ENCODE peak calls at places on chromosomes 6 and 20, in six cellular contexts. V is foreskin fibroblast, G is ovary, U is colonic mucosa, C is astrocyte, W is heart left ventricle. A is an unnamed sample.

GRCh38 chr20:17888044-17888443 is 80.5 kb downstream of the SNX5 start:
- DNase-seq in U (no peak), W (no peak), C (no peak), G (no peak), V (no peak), A (no peak)

GRCh38 chr6:170453586-170454511 is 99.3 kb downstream of the PSMB1 start:
- DNase-seq in C (no peak), W (no peak), G (no peak), U (no peak), V (no peak), A (no peak)

GRCh38 chr20:34586488-34587163 is 28.1 kb downstream of the MAP1LC3A start:
- DNase-seq in G (no peak), V (no peak), C (no peak), U (no peak), W (no peak), A (no peak)

GRCh38 chr6:134299236-134299635 is 18.7 kb downstream of the SGK1 start:
- DNase-seq in C (peak), W (no peak), G (peak), U (no peak), V (no peak), A (no peak)

GRCh38 chr6:35078226-35078850 is 62.8 kb downstream of the TCP11 start:
- DNase-seq in C (no peak), V (no peak), U (no peak), G (no peak), W (no peak), A (peak)

GRCh38 chr20:42442728-42443127 is 747.0 kb downstream of the PTPRT start:
- DNase-seq in G (no peak), V (no peak), W (no peak), U (no peak), C (no peak), A (no peak)

GRCh38 chr20:41234546-41234945 is 83.0 kb downstream of the ZHX3 start:
- DNase-seq in V (no peak), W (peak), G (no peak), U (no peak), C (no peak), A (no peak)

GRCh38 chr6:75201901-75202672 is 3.8 kb downstream of the COL12A1 start:
- DNase-seq in U (no peak), C (peak), W (peak), V (no peak), G (peak), A (peak)

GRCh38 chr6:162313922-162314660 is 413.5 kb downstream of the PRKN start:
- DNase-seq in C (peak), G (no peak), W (no peak), V (no peak), U (no peak), A (no peak)

GRCh38 chr6:85261250-85261649 is 188.6 kb upstream of the NT5E start:
- DNase-seq in G (no peak), V (peak), U (no peak), C (no peak), W (no peak), A (no peak)

GRCh38 chr6:142803027-142803426 is 141.9 kb downstream of the HIVEP2 start:
- DNase-seq in V (no peak), C (no peak), W (no peak), U (no peak), G (no peak), A (no peak)

GRCh38 chr6:87293526-87293925 is 28.9 kb upstream of the SMIM8 start:
- DNase-seq in U (no peak), V (no peak), G (no peak), W (no peak), C (no peak), A (no peak)

GRCh38 chr20:1802385-1803215 is 92.6 kb upstream of the SIRPA start:
- DNase-seq in W (peak), C (peak), U (peak), G (peak), V (peak), A (no peak)

DNA sequence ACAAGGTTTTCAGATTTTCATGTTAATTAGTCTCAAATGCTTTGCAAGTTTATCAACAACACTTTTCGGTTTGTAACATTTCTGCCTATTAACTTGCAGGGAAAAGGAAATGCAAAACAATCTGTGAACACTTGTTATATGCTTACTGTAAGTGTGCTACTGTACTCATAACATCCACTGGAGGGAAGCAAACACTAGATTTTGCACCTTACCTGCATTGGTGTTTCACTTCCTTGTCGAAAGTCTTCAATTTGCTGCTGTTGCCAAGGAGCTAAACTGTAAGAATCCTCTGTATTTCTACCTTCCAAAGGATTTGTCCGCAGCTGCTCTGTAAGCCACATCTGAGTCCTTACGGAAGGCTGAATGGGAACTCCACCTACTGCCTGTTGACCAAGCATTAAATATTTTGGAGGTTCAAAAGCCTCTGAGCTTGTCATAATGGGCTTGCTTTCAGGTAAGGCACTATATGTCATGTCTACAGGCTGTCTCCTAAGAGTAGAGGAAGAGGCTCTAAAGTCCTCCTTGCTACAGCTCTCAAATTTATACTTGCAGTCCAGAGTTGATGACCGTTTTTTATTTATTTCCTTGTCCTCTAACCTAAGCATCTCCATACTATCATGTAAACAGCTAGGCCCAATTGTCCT is 17.3 kb downstream of the PLN start:
- DNase-seq in G (no peak), W (no peak), V (no peak), C (no peak), U (no peak), A (no peak)
- TF ChIP-seq CTCF in G (no peak), W (peak), V (peak), C (peak), U (peak), A (peak)

DNA sequence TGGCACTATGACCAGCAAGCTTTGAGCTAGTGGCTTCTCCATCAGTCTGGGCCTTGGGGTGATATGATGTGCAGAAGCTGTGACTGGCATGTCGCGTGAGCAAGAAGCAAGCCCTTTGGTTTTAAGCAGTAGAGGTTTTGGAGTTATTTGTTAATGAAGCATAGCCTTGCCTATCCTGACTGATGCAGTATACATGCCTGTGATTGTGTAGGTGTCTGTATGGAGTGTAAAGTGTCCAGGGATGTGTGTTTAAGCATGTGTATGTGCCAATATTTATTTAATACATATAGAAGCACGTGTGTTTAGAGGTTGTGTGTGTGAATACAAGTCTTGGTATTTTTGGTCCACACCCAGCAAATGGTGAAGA is 61.0 kb upstream of the CCDC167 start:
- DNase-seq in C (no peak), G (no peak), W (no peak), V (no peak), U (no peak), A (no peak)
- TF ChIP-seq CTCF in C (no peak), G (no peak), W (no peak), V (no peak), U (no peak), A (no peak)

GRCh38 chr6:12147557-12148316 is 135.6 kb downstream of the HIVEP1 start:
- DNase-seq in G (no peak), W (no peak), V (no peak), U (no peak), C (peak), A (no peak)
- TF ChIP-seq CTCF in G (no peak), W (peak), V (peak), U (no peak), C (peak), A (peak)

DNA sequence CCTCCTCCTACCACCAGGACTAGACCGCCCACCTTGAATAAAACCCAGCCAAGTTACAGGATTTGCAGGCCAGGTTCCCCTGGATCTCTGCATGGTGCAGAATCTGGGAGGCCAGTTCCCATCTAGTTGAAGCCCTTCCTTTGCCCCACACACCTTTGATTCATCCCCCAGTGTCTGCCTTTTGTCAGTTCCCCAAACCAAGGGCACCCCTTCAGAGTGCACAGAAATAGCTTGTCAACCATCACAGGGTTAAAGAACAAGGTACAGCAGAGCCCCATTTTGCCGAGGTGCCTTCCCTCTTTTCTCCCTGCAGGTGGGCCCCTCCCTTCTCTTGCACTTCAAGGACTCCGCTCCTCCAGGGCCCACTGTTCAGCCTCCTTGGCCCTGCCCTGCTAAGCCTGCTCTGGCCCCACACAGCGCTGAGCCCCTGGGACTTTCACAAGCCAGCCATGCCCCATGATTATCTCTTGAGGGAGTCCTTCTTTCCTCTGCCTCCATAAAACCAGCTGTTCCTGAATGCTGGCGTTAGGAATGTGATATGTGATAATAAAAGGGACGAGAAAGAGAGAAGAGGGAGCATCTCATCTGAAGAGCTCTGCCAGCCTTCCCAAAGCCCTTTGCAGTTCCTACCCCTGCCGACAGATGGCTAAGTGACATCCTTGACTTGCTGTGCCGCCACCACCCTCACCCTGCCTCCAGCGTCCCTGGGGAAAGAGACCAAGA is 280.3 kb downstream of the CDC5L start:
- DNase-seq in U (no peak), W (no peak), G (no peak), C (no peak), V (no peak), A (no peak)
- TF ChIP-seq CTCF in U (peak), W (peak), G (no peak), C (peak), V (peak), A (peak)

DNA sequence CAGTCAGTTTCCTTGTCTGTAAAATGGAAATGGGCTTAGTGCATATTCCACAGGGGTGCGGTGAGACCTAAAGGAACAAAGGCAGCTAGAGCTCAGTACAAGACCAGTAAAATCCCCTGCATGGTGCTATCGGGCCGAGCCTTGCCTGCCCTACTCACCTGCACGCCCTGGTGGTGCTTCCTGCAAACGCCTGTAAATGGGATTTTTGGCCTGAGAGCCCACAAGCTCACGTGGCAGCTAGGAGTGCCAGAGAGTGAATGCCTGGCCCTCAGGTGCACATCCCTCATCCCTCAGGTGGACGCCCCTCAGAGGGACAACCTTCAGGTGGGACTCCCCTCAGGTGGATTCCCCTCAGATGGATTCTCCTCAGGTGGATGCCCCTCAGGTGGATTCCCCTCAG is 48.0 kb upstream of the VSX1 start:
- DNase-seq in W (no peak), C (no peak), G (no peak), U (no peak), V (no peak), A (no peak)
- TF ChIP-seq CTCF in W (no peak), C (no peak), G (no peak), U (no peak), V (no peak), A (no peak)

DNA sequence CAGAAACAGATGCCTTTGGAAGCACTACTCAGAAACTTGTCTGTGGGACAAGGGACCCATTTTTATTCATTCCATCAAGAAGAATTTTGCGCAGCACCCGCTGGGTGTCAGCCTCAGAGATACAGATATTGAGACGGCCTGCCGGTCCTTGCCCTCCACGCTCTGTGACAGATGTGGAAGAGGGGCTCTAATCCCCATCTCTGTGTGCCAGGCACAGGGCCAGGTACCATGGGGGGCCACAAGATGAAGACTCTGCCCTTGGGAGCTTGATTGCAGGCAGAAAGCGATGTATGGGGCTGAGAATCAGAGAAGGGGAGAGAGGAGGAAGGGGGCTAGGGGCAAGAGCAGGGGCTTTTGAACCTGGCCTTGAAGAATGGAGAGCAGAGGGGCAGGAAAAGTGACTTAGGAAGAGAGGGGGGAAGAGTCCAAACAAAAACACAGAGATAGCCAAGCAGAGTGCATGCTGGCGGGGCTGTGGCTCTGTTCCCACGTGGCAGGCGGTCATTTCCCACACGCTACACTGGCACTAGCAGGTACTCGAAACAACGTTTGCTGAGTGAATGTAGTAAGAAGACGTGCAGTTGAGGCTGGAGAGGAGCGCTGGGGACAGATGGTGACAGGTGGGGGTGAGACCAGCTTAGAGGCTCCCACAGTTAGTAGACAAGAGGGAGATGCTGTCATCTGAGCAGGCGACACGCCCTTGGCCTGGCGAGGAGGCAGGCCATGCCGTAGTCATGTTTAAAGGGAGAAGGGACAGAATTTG is 170.3 kb upstream of the SNX9 start:
- DNase-seq in W (no peak), C (no peak), G (no peak), U (no peak), V (no peak), A (no peak)
- TF ChIP-seq CTCF in W (no peak), C (no peak), G (no peak), U (no peak), V (no peak), A (no peak)

GRCh38 chr6:55886185-55886836 is 10.9 kb upstream of the BMP5 start:
- DNase-seq in V (peak), G (no peak), W (no peak), U (no peak), C (no peak), A (no peak)
- TF ChIP-seq CTCF in V (peak), G (no peak), W (peak), U (peak), C (peak), A (peak)